ENCODE peak calls at places on chromosomes 11 and 22, in four cellular contexts. C, W, O and G are unnamed samples. For H3K4me1, the result is how much of the 10 kb centered on the place peaks cover.

GRCh38 chr11:9313648-9314290 is 624 bp downstream of the TMEM41B start:
- DNase-seq in C (peak), W (no peak), O (no peak), G (no peak)

GRCh38 chr11:71253794-71254193 is 1.4 kb upstream of the SHANK2 start:
- DNase-seq in C (no peak), W (no peak), O (no peak), G (no peak)

GRCh38 chr11:61636676-61637075 is 43.5 kb upstream of the DAGLA start:
- DNase-seq in C (no peak), W (no peak), O (no peak), G (no peak)

GRCh38 chr11:22539851-22540376 is 85.7 kb downstream of the FANCF start:
- DNase-seq in C (no peak), W (no peak), O (no peak), G (no peak)

GRCh38 chr22:39745789-39746188 is 147.8 kb downstream of the ENTHD1 start:
- DNase-seq in C (no peak), W (no peak), O (no peak), G (no peak)

GRCh38 chr11:44167047-44167446 is 71.6 kb downstream of the EXT2 start:
- DNase-seq in C (no peak), W (no peak), O (no peak), G (no peak)

GRCh38 chr22:50083462-50084081 is 1.7 kb downstream of the MLC1 start:
- DNase-seq in C (no peak), W (no peak), O (no peak), G (no peak)

GRCh38 chr22:30941363-30941740 is 27.2 kb downstream of the MORC2 start:
- DNase-seq in C (no peak), W (no peak), O (no peak), G (no peak)

GRCh38 chr11:35377262-35377661 is 42.1 kb downstream of the SLC1A2 start:
- DNase-seq in C (no peak), W (no peak), O (no peak), G (no peak)

GRCh38 chr11:78061088-78061920 is 2.4 kb upstream of the THRSP start:
- DNase-seq in C (no peak), W (no peak), O (no peak), G (no peak)

GRCh38 chr11:73982595-73982989 is at the start of gene UCP2:
- DNase-seq in C (peak), W (no peak), O (no peak), G (peak)

GRCh38 chr11:32963721-32964120 is 52.0 kb upstream of the DEPDC7 start:
- DNase-seq in C (no peak), W (no peak), O (no peak), G (no peak)

GRCh38 chr11:16347928-16348685 is 8.2 kb downstream of the SOX6 start:
- DNase-seq in C (no peak), W (no peak), O (no peak), G (no peak)

GRCh38 chr11:4064278-4064955 is 30.2 kb upstream of the RRM1 start:
- DNase-seq in C (no peak), W (no peak), O (no peak), G (no peak)

GRCh38 chr11:88421530-88421929 is 84.0 kb upstream of the CTSC start:
- DNase-seq in C (no peak), W (no peak), O (no peak), G (no peak)

GRCh38 chr11:131441398-131441797 is 71.0 kb downstream of the NTM start:
- DNase-seq in C (no peak), W (no peak), O (no peak), G (no peak)

GRCh38 chr22:38766076-38766777 is 10.4 kb upstream of the SUN2 start:
- DNase-seq in C (peak), W (peak), O (peak), G (no peak)

GRCh38 chr11:30617762-30618161 is 31.6 kb upstream of the MPPED2 start:
- DNase-seq in C (no peak), W (no peak), O (no peak), G (no peak)

GRCh38 chr11:75356613-75357012 is 5.2 kb upstream of the ARRB1 start:
- DNase-seq in C (no peak), W (no peak), O (no peak), G (no peak)

GRCh38 chr22:46010951-46011626 is 34.1 kb upstream of the WNT7B start:
- DNase-seq in C (peak), W (no peak), O (no peak), G (no peak)

GRCh38 chr11:2208691-2209369 is 37.2 kb upstream of the TH start:
- DNase-seq in C (peak), W (no peak), O (no peak), G (no peak)

GRCh38 chr11:134569195-134569594 is 157.2 kb upstream of the B3GAT1 start:
- DNase-seq in C (no peak), W (no peak), O (no peak), G (no peak)

GRCh38 chr22:50016988-50017700 is 4.6 kb upstream of the IL17REL start:
- DNase-seq in C (peak), W (no peak), O (no peak), G (no peak)

GRCh38 chr11:244376-244775 is 7.6 kb downstream of the PSMD13 start:
- DNase-seq in C (no peak), W (no peak), O (no peak), G (no peak)

GRCh38 chr11:3165152-3165705 is at the start of gene OSBPL5:
- DNase-seq in C (peak), W (no peak), O (no peak), G (no peak)

GRCh38 chr22:29635734-29636357 is 32.4 kb downstream of the NF2 start:
- DNase-seq in C (no peak), W (no peak), O (peak), G (no peak)

GRCh38 chr11:72072348-72072747 is 8.0 kb downstream of the NUMA1 start:
- DNase-seq in C (no peak), W (no peak), O (peak), G (no peak)

DNA sequence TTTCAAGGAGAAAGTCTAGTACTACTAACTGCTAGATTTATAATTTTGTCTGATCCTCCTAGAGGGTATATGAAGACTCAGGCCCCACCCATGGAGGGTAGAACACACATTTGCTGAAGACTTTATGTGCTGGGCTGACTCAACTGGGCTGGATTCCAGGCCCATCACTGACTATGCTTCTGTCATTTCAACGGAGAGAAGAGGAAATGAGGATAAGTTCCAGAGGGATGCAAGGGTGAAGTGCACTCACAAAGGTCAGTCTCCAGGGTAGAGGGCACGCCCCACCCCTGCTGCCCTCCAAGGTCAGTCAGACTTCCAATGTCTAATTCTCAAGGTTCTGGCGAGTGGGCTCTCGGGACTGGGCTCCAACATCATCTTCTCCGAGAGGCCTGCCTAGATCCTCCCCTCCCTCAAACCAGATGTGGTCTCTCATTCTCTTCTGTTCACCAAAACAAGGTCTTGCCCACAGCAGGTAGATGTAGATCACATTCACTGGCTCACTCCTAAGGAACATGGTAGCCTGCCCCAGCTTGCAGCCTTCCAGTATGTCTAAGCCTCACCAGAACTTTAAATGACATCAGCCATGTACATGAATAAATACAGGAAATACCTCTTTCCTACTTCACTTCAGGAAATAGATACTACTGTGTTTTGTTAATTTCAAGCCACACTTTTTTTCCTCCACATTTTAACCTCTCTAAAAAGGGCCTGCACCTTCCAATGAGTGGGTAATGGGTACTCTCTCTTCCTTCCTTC is 7.3 kb upstream of the C11orf86 start:
- DNase-seq in C (peak), W (no peak), O (no peak), G (no peak)
- H3K27ac ChIP-seq in C (no peak), W (no peak), O (no peak), G (peak)

DNA sequence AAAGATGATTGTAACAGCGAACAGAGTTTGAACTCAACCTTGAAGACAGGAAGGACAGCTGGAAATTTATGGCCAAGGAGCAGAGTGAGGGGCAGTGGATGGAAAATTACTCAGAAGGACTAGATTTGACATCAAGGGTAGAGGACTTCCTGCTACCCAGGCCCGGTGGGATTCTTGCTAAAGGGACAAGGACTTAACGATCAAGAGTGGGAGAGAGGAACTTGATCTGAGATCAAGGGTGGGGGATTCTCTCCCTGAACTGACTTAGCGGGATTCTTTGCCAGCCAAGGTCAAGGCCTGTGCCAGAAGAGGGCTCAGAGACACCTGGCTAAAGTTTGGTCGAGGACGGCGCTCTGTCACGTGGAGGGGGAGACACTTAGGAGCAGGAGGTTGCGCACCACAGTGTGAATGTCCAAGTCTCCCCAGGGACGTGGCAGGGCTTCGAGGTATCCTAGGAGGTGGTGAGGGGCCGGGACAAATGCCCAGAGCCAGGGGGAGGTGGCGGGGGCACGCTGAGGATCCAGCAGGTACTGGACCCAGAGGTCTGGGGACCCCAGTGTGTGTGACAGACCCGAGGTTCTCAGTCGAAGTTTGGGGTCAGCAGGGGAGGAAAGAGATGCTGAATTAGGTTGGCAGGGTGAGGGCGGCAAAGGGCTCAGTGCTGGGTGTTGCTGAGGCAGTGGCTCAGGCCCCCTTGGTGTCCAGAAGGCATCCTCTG is 46.1 kb upstream of the SHISAL1 start:
- DNase-seq in C (peak), W (no peak), O (no peak), G (no peak)
- H3K4me1 ChIP-seq in C (under half), W (under half), O (under half), G (under half)

GRCh38 chr22:47994045-47994444 is 1231.6 kb downstream of the TBC1D22A start:
- DNase-seq in C (no peak), W (no peak), O (no peak), G (no peak)
- TF ChIP-seq POLR2A in C (no peak), W (no peak), O (no peak), G (no peak)

DNA sequence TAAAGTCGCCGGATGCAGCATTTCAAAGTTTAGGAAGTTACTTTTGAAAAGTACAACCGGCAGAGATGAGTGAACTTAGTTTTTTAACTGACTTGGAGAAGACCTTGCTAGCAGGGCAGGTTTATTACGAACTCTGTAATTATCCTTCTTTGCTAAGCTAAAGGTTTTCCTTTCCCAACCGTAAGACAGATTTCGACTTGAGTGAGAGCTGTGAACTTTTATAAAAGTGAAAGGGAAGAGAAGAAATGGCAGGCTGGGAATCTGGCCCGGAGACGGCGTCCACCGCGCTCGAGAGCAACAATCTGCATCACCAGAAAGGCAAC is 659 bp upstream of the TEAD1 start:
- DNase-seq in C (no peak), W (no peak), O (no peak), G (no peak)
- H3K27ac ChIP-seq in C (peak), W (peak), O (peak), G (peak)

GRCh38 chr22:24730864-24731263 is 43.7 kb downstream of the PIWIL3 start:
- DNase-seq in C (no peak), W (peak), O (no peak), G (no peak)
- H3K4me1 ChIP-seq in C (under half), W (under half), O (under half), G (under half)